ENCODE peak calls at places on chromosome 14, in four cellular contexts. One of them, this sample, is unnamed.

GRCh38 chr14:93974299-93974698 is 2.1 kb downstream of the ASB2 start:
- DNase-seq in IMR-90: no peak
- DNase-seq in H9: no peak
- DNase-seq in H1: no peak
- DNase-seq in this sample: no peak

GRCh38 chr14:102057480-102058114 is 29.2 kb downstream of the HSP90AA1 start:
- DNase-seq in IMR-90: no peak
- DNase-seq in H9: no peak
- DNase-seq in H1: no peak
- DNase-seq in this sample: peak

GRCh38 chr14:39367387-39367751 is 64.9 kb downstream of the FBXO33 start:
- DNase-seq in IMR-90: no peak
- DNase-seq in H9: peak
- DNase-seq in H1: no peak
- DNase-seq in this sample: peak

GRCh38 chr14:20781805-20782204 is 737 bp downstream of the RNASE6 start:
- DNase-seq in IMR-90: no peak
- DNase-seq in H9: no peak
- DNase-seq in H1: no peak
- DNase-seq in this sample: no peak

GRCh38 chr14:42378880-42379279 is 772.2 kb downstream of the LRFN5 start:
- DNase-seq in IMR-90: no peak
- DNase-seq in H9: peak
- DNase-seq in H1: no peak
- DNase-seq in this sample: no peak

GRCh38 chr14:57749267-57749666 is 116.6 kb downstream of the SLC35F4 start:
- DNase-seq in IMR-90: no peak
- DNase-seq in H9: no peak
- DNase-seq in H1: no peak
- DNase-seq in this sample: no peak

GRCh38 chr14:36520601-36521525 is 831 bp upstream of the NKX2-1 start:
- DNase-seq in IMR-90: peak
- DNase-seq in H9: peak
- DNase-seq in H1: peak
- DNase-seq in this sample: peak

GRCh38 chr14:52089208-52089607 is 20.3 kb upstream of the NID2 start:
- DNase-seq in IMR-90: no peak
- DNase-seq in H9: no peak
- DNase-seq in H1: no peak
- DNase-seq in this sample: no peak

GRCh38 chr14:92670177-92670576 is 78.2 kb downstream of the LGMN start:
- DNase-seq in IMR-90: peak
- DNase-seq in H9: no peak
- DNase-seq in H1: no peak
- DNase-seq in this sample: no peak

GRCh38 chr14:58077621-58078020 is 74.4 kb downstream of the ARMH4 start:
- DNase-seq in IMR-90: peak
- DNase-seq in H9: no peak
- DNase-seq in H1: no peak
- DNase-seq in this sample: no peak

GRCh38 chr14:91103116-91103515 is 10.8 kb upstream of the DGLUCY start:
- DNase-seq in IMR-90: no peak
- DNase-seq in H9: no peak
- DNase-seq in H1: no peak
- DNase-seq in this sample: no peak

GRCh38 chr14:106803379-106803778 is 1277.0 kb downstream of the TMEM121 start:
- DNase-seq in IMR-90: no peak
- DNase-seq in H9: no peak
- DNase-seq in H1: no peak
- DNase-seq in this sample: no peak

GRCh38 chr14:22658951-22659350 is 14.8 kb upstream of the OR6J1 start:
- DNase-seq in IMR-90: no peak
- DNase-seq in H9: no peak
- DNase-seq in H1: no peak
- DNase-seq in this sample: no peak

GRCh38 chr14:50320279-50320678 is 8.2 kb downstream of the DMAC2L start:
- DNase-seq in IMR-90: peak
- DNase-seq in H9: no peak
- DNase-seq in H1: no peak
- DNase-seq in this sample: no peak

GRCh38 chr14:60654303-60654925 is 5.1 kb upstream of the SIX1 start:
- DNase-seq in IMR-90: peak
- DNase-seq in H9: no peak
- DNase-seq in H1: no peak
- DNase-seq in this sample: no peak

GRCh38 chr14:90726656-90727055 is 89.6 kb downstream of the TTC7B start:
- DNase-seq in IMR-90: peak
- DNase-seq in H9: peak
- DNase-seq in H1: no peak
- DNase-seq in this sample: peak

GRCh38 chr14:71365305-71365865 is 458.1 kb downstream of the PCNX1 start:
- DNase-seq in IMR-90: peak
- DNase-seq in H9: no peak
- DNase-seq in H1: no peak
- DNase-seq in this sample: no peak

GRCh38 chr14:28161040-28161439 is 605.5 kb upstream of the FOXG1 start:
- DNase-seq in IMR-90: no peak
- DNase-seq in H9: no peak
- DNase-seq in H1: no peak
- DNase-seq in this sample: no peak

GRCh38 chr14:70317969-70318634 is 41.4 kb downstream of the COX16 start:
- DNase-seq in IMR-90: peak
- DNase-seq in H9: peak
- DNase-seq in H1: no peak
- DNase-seq in this sample: peak

GRCh38 chr14:61716956-61717355 is 21.6 kb downstream of the HIF1A start:
- DNase-seq in IMR-90: no peak
- DNase-seq in H9: no peak
- DNase-seq in H1: no peak
- DNase-seq in this sample: no peak

GRCh38 chr14:61713724-61714437 is 18.6 kb downstream of the HIF1A start:
- DNase-seq in IMR-90: no peak
- DNase-seq in H9: no peak
- DNase-seq in H1: no peak
- DNase-seq in this sample: peak

GRCh38 chr14:61706096-61706690 is 10.9 kb downstream of the HIF1A start:
- DNase-seq in IMR-90: no peak
- DNase-seq in H9: no peak
- DNase-seq in H1: no peak
- DNase-seq in this sample: no peak

GRCh38 chr14:61712137-61712536 is 16.8 kb downstream of the HIF1A start:
- DNase-seq in IMR-90: no peak
- DNase-seq in H9: no peak
- DNase-seq in H1: no peak
- DNase-seq in this sample: no peak

GRCh38 chr14:61710853-61711817 is 15.8 kb downstream of the HIF1A start:
- DNase-seq in IMR-90: no peak
- DNase-seq in H9: no peak
- DNase-seq in H1: no peak
- DNase-seq in this sample: no peak
- H4K5ac ChIP-seq in IMR-90: no peak
- H4K5ac ChIP-seq in H9: no peak
- H4K5ac ChIP-seq in H1: no peak
- H4K5ac ChIP-seq in this sample: no peak

GRCh38 chr14:56594428-56594827 is 14.8 kb downstream of the TMEM260 start:
- DNase-seq in IMR-90: no peak
- DNase-seq in H9: no peak
- DNase-seq in H1: no peak
- DNase-seq in this sample: no peak
- H4K5ac ChIP-seq in IMR-90: no peak
- H4K5ac ChIP-seq in H9: no peak
- H4K5ac ChIP-seq in H1: no peak
- H4K5ac ChIP-seq in this sample: no peak

GRCh38 chr14:74492413-74493342 is at the start of gene NPC2:
- DNase-seq in IMR-90: no peak
- DNase-seq in H9: no peak
- DNase-seq in H1: no peak
- DNase-seq in this sample: no peak
- H4K5ac ChIP-seq in IMR-90: peak
- H4K5ac ChIP-seq in H9: no peak
- H4K5ac ChIP-seq in H1: peak
- H4K5ac ChIP-seq in this sample: no peak

GRCh38 chr14:103708750-103709187 is 6.5 kb downstream of the XRCC3 start:
- DNase-seq in IMR-90: no peak
- DNase-seq in H9: no peak
- DNase-seq in H1: no peak
- DNase-seq in this sample: no peak
- H4K5ac ChIP-seq in IMR-90: no peak
- H4K5ac ChIP-seq in H9: no peak
- H4K5ac ChIP-seq in H1: no peak
- H4K5ac ChIP-seq in this sample: no peak

GRCh38 chr14:100855256-100855930 is 29.5 kb downstream of the MEG3 start:
- DNase-seq in IMR-90: no peak
- DNase-seq in H9: no peak
- DNase-seq in H1: no peak
- DNase-seq in this sample: peak
- H4K5ac ChIP-seq in IMR-90: no peak
- H4K5ac ChIP-seq in H9: no peak
- H4K5ac ChIP-seq in H1: no peak
- H4K5ac ChIP-seq in this sample: no peak

DNA sequence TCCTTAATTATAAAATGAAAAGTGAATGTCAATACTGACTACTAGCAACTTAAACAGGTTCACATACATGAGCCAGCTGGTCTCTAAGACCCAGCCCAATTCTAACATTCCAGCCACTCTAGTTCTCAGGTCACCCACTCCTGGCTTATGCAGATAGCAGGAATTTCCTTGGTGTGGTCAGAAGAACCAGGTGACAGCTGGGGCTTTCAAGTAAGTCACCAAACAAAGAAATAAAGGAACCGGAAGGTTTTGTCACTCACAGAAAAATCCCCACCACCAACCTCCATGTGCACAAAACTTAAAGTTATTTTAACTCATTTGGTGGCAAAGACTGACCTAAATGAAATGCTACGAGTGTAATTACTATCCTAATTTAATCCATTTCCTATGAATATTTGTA is 129.6 kb upstream of the CDKN3 start:
- DNase-seq in IMR-90: no peak
- DNase-seq in H9: no peak
- DNase-seq in H1: no peak
- DNase-seq in this sample: peak
- H4K5ac ChIP-seq in IMR-90: no peak
- H4K5ac ChIP-seq in H9: no peak
- H4K5ac ChIP-seq in H1: no peak
- H4K5ac ChIP-seq in this sample: no peak

GRCh38 chr14:44914849-44915248 is 46.9 kb downstream of the KLHL28 start:
- DNase-seq in IMR-90: peak
- DNase-seq in H9: peak
- DNase-seq in H1: no peak
- DNase-seq in this sample: peak
- H4K5ac ChIP-seq in IMR-90: no peak
- H4K5ac ChIP-seq in H9: no peak
- H4K5ac ChIP-seq in H1: no peak
- H4K5ac ChIP-seq in this sample: no peak

This sample was measured in mesendoderm.